ENCODE peak calls at places on chromosome 5, in four cellular contexts. A is CD8-positive, alpha-beta memory T cell; W is posterior cingulate gyrus; B is SJSA1. C is an unnamed sample.

GRCh38 chr5:113776832-113777525 is 263.5 kb downstream of the YTHDC2 start:
- DNase-seq in A (no peak), W (no peak), B (no peak), C (no peak)

GRCh38 chr5:54581831-54582548 is 64.4 kb downstream of the SNX18 start:
- DNase-seq in A (no peak), W (no peak), B (no peak), C (no peak)

GRCh38 chr5:172370237-172370640 is 84.1 kb downstream of the SH3PXD2B start:
- DNase-seq in A (no peak), W (no peak), B (no peak), C (no peak)

GRCh38 chr5:160165137-160166068 is 46.2 kb upstream of the PWWP2A start:
- DNase-seq in A (no peak), W (peak), B (peak), C (peak)

GRCh38 chr5:169531631-169532030 is 51.9 kb upstream of the SPDL1 start:
- DNase-seq in A (no peak), W (no peak), B (no peak), C (no peak)

GRCh38 chr5:180138976-180139730 is 67.6 kb upstream of the RNF130 start:
- DNase-seq in A (no peak), W (peak), B (no peak), C (peak)

GRCh38 chr5:155878991-155879575 is 447.9 kb upstream of the SGCD start:
- DNase-seq in A (no peak), W (no peak), B (no peak), C (no peak)

GRCh38 chr5:14749579-14750091 is 85.1 kb downstream of the OTULIN start:
- DNase-seq in A (no peak), W (no peak), B (no peak), C (no peak)

GRCh38 chr5:1193591-1193985 is 7.8 kb upstream of the SLC6A19 start:
- DNase-seq in A (no peak), W (no peak), B (no peak), C (no peak)

GRCh38 chr5:15425802-15426201 is 74.2 kb upstream of the FBXL7 start:
- DNase-seq in A (no peak), W (no peak), B (peak), C (no peak)

C was measured in osteocyte.